ENCODE peak calls at places on chromosome 1, in six cellular contexts. X is BJ, O is K562, S is lung, R is kidney epithelial cell, P is A673. F is an unnamed sample.
A peak's percentile ranks its signal among the peaks of the same experiment; 100 is the strongest.

GRCh38 chr1:15231714-15232201 is 15.3 kb upstream of the FHAD1 start:
- DNase-seq in P (no peak), O (no peak), R (no peak), S (no peak), X (no peak), F (no peak)

GRCh38 chr1:228989992-228990827 is 254.9 kb downstream of the RHOU start:
- DNase-seq in S (peak; percentile 65), X (no peak), O (no peak), R (peak; percentile 35), P (no peak), F (peak; percentile 79)

GRCh38 chr1:201637282-201638076 is 98.6 kb downstream of the NAV1 start:
- DNase-seq in X (peak; percentile 59), P (peak; percentile 41), R (no peak), S (no peak), O (no peak), F (peak; percentile 57)

GRCh38 chr1:162530318-162530984 is 31.1 kb upstream of the UAP1 start:
- DNase-seq in P (no peak), O (no peak), S (no peak), R (no peak), X (no peak), F (no peak)

GRCh38 chr1:220887868-220888664 is 8.8 kb downstream of the HLX start:
- DNase-seq in R (no peak), P (no peak), S (no peak), X (no peak), O (no peak), F (no peak)

GRCh38 chr1:21651214-21652042 is 17.7 kb downstream of the RAP1GAP start:
- DNase-seq in P (peak; percentile 71), X (no peak), S (no peak), O (peak; percentile 92), R (no peak), F (peak; percentile 73)

GRCh38 chr1:202498542-202498941 is 150.0 kb downstream of the PPP1R12B start:
- DNase-seq in O (no peak), S (no peak), X (no peak), P (no peak), R (no peak), F (no peak)

GRCh38 chr1:230205719-230206198 is 138.7 kb downstream of the GALNT2 start:
- DNase-seq in R (no peak), O (peak; percentile 87), P (peak; percentile 64), S (peak; percentile 44), X (no peak), F (peak; percentile 48)

GRCh38 chr1:109266965-109267364 is 16.0 kb downstream of the PSRC1 start:
- DNase-seq in O (no peak), S (no peak), P (no peak), X (no peak), R (no peak), F (no peak)

GRCh38 chr1:21308847-21309652 is 18.8 kb upstream of the ECE1 start:
- DNase-seq in X (no peak), S (no peak), O (no peak), P (peak; percentile 91), R (no peak), F (no peak)

GRCh38 chr1:152870831-152871730 is 7.0 kb upstream of the SMCP start:
- DNase-seq in O (peak; percentile 51), P (peak; percentile 63), S (no peak), X (no peak), R (no peak), F (peak; percentile 4)

GRCh38 chr1:160367516-160367900 is 637 bp downstream of the NHLH1 start:
- DNase-seq in O (no peak), R (no peak), X (no peak), P (no peak), S (no peak), F (no peak)

GRCh38 chr1:27358928-27359313 is 7.8 kb downstream of the MAP3K6 start:
- DNase-seq in P (no peak), S (no peak), O (no peak), X (no peak), R (no peak), F (no peak)

GRCh38 chr1:27359822-27360158 is 7.0 kb downstream of the MAP3K6 start:
- DNase-seq in O (no peak), X (no peak), P (no peak), S (no peak), R (no peak), F (no peak)

GRCh38 chr1:27361553-27361952 is 5.2 kb downstream of the MAP3K6 start:
- DNase-seq in O (no peak), R (no peak), P (no peak), S (no peak), X (no peak), F (no peak)

GRCh38 chr1:27361044-27361402 is 5.7 kb downstream of the MAP3K6 start:
- DNase-seq in S (no peak), R (no peak), P (no peak), X (no peak), O (no peak), F (no peak)

DNA sequence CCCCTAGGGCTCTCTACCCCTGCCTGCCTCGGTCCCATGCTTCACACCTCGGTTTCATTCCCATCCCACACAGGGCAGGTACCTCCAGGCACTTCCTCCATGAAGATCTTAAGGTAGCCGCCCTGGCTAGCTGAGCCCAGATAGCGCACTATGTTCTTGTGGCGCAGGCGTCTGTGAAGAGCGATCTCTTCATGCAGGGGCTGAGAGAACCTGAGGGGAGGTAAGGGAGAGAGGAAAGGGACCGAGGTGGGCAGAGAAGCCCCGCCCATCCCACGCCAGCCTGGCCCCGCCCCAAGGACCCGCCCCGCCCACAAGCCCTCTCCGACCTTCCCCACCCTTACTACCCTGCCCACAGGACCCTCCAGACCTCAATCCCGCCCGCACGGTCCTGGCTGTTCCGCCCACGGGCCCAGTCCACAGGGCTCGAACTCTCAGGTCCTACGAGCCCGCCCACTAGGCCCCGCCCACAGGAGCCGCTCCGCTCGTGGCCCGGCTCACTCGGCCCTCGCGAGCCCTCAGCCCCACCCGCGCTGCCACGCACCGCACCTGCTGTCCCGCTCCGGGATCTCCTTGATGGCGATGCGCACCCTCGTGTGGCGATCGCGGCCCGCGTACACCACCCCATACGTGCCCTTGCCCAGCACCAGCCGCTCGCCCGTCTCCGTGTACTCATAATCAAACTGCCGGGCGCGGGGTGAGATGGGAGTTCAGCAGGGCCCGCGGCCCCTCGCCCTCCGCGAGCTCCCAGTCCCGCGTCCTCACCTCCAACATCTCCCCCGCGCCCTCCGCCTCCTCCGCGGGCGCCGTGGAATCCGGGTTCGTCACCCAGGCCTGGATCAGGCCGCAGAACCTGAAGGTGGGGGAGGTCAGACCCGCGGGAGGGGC is 6.4 kb downstream of the MAP3K6 start:
- DNase-seq in S (no peak), R (no peak), X (no peak), O (peak; percentile 50), P (no peak), F (no peak)
- H3K36me3 ChIP-seq in S (peaks cover 84% of the 10 kb centered on the region), R (peaks cover 3% of the 10 kb centered on the region), X (peaks cover 38% of the 10 kb centered on the region), O (peaks cover 12% of the 10 kb centered on the region), P (no peaks in the 10 kb centered on the region), F (no peaks in the 10 kb centered on the region)

GRCh38 chr1:71582673-71583072 is 501.8 kb upstream of the ZRANB2 start:
- DNase-seq in O (no peak), P (no peak), S (no peak), X (no peak), R (no peak), F (no peak)

GRCh38 chr1:71592646-71593274 is 511.9 kb upstream of the ZRANB2 start:
- DNase-seq in X (no peak), S (no peak), R (no peak), P (no peak), O (no peak), F (peak; percentile 8)

GRCh38 chr1:71586030-71586429 is 505.2 kb upstream of the ZRANB2 start:
- DNase-seq in X (no peak), S (no peak), P (no peak), R (no peak), O (no peak), F (no peak)

GRCh38 chr1:71589005-71589404 is 508.2 kb upstream of the ZRANB2 start:
- DNase-seq in R (no peak), P (no peak), S (no peak), O (no peak), X (no peak), F (no peak)

GRCh38 chr1:71587961-71588360 is 507.1 kb upstream of the ZRANB2 start:
- DNase-seq in R (no peak), X (peak; percentile 7), P (peak; percentile 56), S (no peak), O (no peak), F (peak; percentile 43)
- TF ChIP-seq CTCF in R (peak; percentile 29), X (peak; percentile 46), P (peak; percentile 71), S (no peak), O (no peak), F (peak; percentile 11)

GRCh38 chr1:51498924-51499323 is 20.1 kb downstream of the EPS15 start:
- DNase-seq in R (no peak), P (no peak), S (no peak), X (no peak), O (no peak), F (no peak)

GRCh38 chr1:51494138-51494830 is 24.8 kb downstream of the EPS15 start:
- DNase-seq in O (no peak), P (no peak), R (no peak), X (no peak), S (no peak), F (no peak)

GRCh38 chr1:51504806-51505525 is 14.1 kb downstream of the EPS15 start:
- DNase-seq in P (no peak), O (no peak), S (no peak), X (no peak), R (no peak), F (no peak)

GRCh38 chr1:51499694-51500093 is 19.4 kb downstream of the EPS15 start:
- DNase-seq in O (no peak), X (no peak), P (no peak), R (no peak), S (no peak), F (no peak)
- H3K36me3 ChIP-seq in O (peaks cover 6% of the 10 kb centered on the region), X (no peaks in the 10 kb centered on the region), P (no peaks in the 10 kb centered on the region), R (no peaks in the 10 kb centered on the region), S (peaks cover 5% of the 10 kb centered on the region), F (no peaks in the 10 kb centered on the region)

GRCh38 chr1:236751935-236752334 is 43.2 kb upstream of the MTR start:
- DNase-seq in S (no peak), O (no peak), P (no peak), X (no peak), R (no peak), F (no peak)

GRCh38 chr1:236748471-236748870 is 46.6 kb upstream of the MTR start:
- DNase-seq in S (no peak), O (no peak), P (no peak), X (no peak), R (no peak), F (no peak)

GRCh38 chr1:236753554-236753953 is 41.5 kb upstream of the MTR start:
- DNase-seq in P (peak; percentile 27), R (no peak), S (no peak), O (peak; percentile 64), X (no peak), F (peak; percentile 57)

GRCh38 chr1:236751385-236751784 is 43.7 kb upstream of the MTR start:
- DNase-seq in S (no peak), O (no peak), X (no peak), P (no peak), R (no peak), F (no peak)

GRCh38 chr1:236750928-236751327 is 44.2 kb upstream of the MTR start:
- DNase-seq in R (no peak), P (no peak), X (no peak), S (no peak), O (no peak), F (no peak)
- TF ChIP-seq CTCF in R (no peak), P (no peak), X (no peak), S (no peak), O (no peak), F (no peak)

F was measured in cardiac muscle cell.